ENCODE peak calls at places on chromosomes 6 and 20, in six cellular contexts. Y is astrocyte of the spinal cord; G is pancreas; L is body of pancreas; X is dorsolateral prefrontal cortex; E is CD8-positive, alpha-beta T cell. U is an unnamed sample.

GRCh38 chr20:38728911-38729642 is 4.8 kb downstream of the SLC32A1 start:
- DNase-seq in Y (no peak), G (no peak), L (no peak), X (no peak), E (no peak), U (no peak)

GRCh38 chr6:167748458-167749379 is 78.0 kb upstream of the AFDN start:
- DNase-seq in Y (no peak), G (no peak), L (no peak), X (no peak), E (no peak), U (no peak)

GRCh38 chr6:109143191-109143590 is 47.9 kb downstream of the CEP57L1 start:
- DNase-seq in Y (no peak), G (no peak), L (no peak), X (no peak), E (no peak), U (no peak)

GRCh38 chr6:77124604-77125003 is 338.7 kb downstream of the HTR1B start:
- DNase-seq in Y (peak; percentile 8), G (no peak), L (no peak), X (no peak), E (no peak), U (no peak)

GRCh38 chr6:163249651-163250101 is 164.8 kb upstream of the QKI start:
- DNase-seq in Y (peak; percentile 80), G (no peak), L (no peak), X (no peak), E (no peak), U (no peak)

GRCh38 chr6:106106276-106107042 is 20.3 kb downstream of the PRDM1 start:
- DNase-seq in Y (no peak), G (no peak), L (no peak), X (no peak), E (no peak), U (no peak)

GRCh38 chr6:152124432-152125074 is 317.1 kb downstream of the ESR1 start:
- DNase-seq in Y (peak; percentile 76), G (no peak), L (no peak), X (no peak), E (no peak), U (peak; percentile 15)

GRCh38 chr6:145891126-145891525 is 73.0 kb downstream of the SHPRH start:
- DNase-seq in Y (peak; percentile 66), G (no peak), L (no peak), X (no peak), E (no peak), U (no peak)

GRCh38 chr6:3176562-3177355 is 19.4 kb upstream of the TUBB2A start:
- DNase-seq in Y (peak; percentile 91), G (no peak), L (peak; percentile 49), X (peak; percentile 82), E (no peak), U (no peak)

GRCh38 chr6:143337201-143337949 is 113.1 kb downstream of the ADAT2 start:
- DNase-seq in Y (no peak), G (peak; percentile 33), L (peak; percentile 5), X (no peak), E (peak; percentile 70), U (peak; percentile 16)

GRCh38 chr6:88538130-88538706 is 372.1 kb upstream of the CNR1 start:
- DNase-seq in Y (peak; percentile 12), G (no peak), L (no peak), X (no peak), E (no peak), U (no peak)

GRCh38 chr20:57579898-57580447 is 19.1 kb downstream of the PCK1 start:
- DNase-seq in Y (no peak), G (no peak), L (no peak), X (no peak), E (no peak), U (no peak)

GRCh38 chr6:158686791-158687381 is 37.0 kb downstream of the SYTL3 start:
- DNase-seq in Y (no peak), G (no peak), L (no peak), X (no peak), E (peak; percentile 61), U (no peak)

GRCh38 chr20:54044156-54044555 is 26.2 kb downstream of the BCAS1 start:
- DNase-seq in Y (peak; percentile 24), G (no peak), L (peak; percentile 21), X (no peak), E (no peak), U (no peak)

GRCh38 chr20:61608275-61609085 is 356.4 kb downstream of the CDH4 start:
- DNase-seq in Y (peak; percentile 22), G (no peak), L (no peak), X (no peak), E (no peak), U (no peak)

GRCh38 chr20:13035399-13036173 is 26.8 kb downstream of the SPTLC3 start:
- DNase-seq in Y (no peak), G (no peak), L (no peak), X (no peak), E (no peak), U (no peak)

GRCh38 chr20:12012241-12013222 is 94.8 kb downstream of the BTBD3 start:
- DNase-seq in Y (peak; percentile 48), G (peak; percentile 73), L (peak; percentile 71), X (no peak), E (no peak), U (no peak)

GRCh38 chr6:25314776-25315175 is 35.6 kb downstream of the CARMIL1 start:
- DNase-seq in Y (no peak), G (no peak), L (no peak), X (no peak), E (no peak), U (no peak)

DNA sequence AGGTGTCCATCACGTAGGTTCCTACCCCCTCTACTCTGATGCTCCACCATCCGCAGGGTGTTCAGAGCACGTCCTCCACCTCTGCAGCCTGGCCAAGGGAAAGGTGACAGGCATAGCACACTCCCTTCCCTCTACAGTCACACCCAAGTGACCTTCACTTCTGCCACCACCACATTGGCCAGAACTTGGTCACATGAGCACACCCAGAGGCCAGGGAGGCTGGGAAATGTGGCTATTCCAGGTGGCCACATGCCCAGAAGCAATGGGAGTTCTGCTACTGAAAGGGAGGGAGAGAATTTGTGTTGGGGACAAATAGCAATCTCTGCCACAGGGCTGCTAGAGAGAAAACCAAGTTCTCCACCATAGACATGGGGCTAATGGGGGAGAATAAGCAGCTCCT is 180.3 kb downstream of the NFATC2 start:
- DNase-seq in Y (no peak), G (peak; percentile 57), L (no peak), X (no peak), E (no peak), U (no peak)
- H3K4me3 ChIP-seq in Y (no peak overlapping the region), G (no peak overlapping the region), L (no peak overlapping the region), X (no peak overlapping the region), E (no peak overlapping the region), U (no peak overlapping the region)

DNA sequence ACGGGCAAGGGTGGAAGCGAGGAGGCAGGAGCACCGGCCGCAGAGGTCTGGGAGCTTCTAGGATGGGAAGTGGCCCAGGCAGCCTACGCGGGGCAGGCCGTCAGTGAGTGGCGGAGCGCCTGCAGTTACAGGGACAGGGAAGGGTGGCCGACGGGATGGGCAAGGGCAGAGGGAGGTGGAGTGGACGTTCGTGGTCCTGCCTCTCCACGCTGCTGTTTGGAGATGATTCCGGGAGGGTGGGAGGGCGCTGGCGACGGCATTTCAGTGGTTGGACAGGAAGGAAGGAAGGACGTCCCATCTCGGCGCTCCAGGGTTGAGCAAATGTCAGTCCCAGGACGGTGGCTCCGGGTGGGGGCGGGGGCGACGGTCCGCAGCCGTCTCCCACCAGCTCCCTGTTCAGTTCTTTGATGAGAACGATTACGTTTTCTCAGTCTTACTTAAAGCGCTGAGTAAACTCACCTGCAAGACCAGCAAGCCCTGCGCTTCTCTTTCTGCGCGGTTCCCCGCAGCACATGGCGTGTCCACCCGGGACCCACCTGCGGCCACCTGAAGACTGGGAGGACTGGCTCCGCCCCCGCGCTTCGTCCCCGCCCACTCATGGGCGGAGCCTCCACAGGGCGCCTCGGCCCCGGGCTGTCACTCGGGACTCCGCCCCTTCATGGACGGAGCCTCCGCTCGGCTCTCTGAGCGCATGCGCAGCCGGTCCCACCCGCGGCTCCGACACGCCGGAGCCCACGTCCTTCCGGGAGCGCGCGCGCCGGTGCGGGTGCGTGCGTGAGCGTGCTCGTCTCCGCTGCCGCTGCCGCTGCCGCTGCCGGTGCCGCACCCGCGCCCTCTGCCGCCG is at the start of gene DNAJC5:
- DNase-seq in Y (peak; percentile 91), G (peak; percentile 97), L (peak; percentile 96), X (peak; percentile 97), E (peak; percentile 99), U (peak; percentile 66)
- TF ChIP-seq CTCF in Y (no peak), G (no peak), L (no peak), X (peak; percentile 23), E (no peak), U (no peak)

DNA sequence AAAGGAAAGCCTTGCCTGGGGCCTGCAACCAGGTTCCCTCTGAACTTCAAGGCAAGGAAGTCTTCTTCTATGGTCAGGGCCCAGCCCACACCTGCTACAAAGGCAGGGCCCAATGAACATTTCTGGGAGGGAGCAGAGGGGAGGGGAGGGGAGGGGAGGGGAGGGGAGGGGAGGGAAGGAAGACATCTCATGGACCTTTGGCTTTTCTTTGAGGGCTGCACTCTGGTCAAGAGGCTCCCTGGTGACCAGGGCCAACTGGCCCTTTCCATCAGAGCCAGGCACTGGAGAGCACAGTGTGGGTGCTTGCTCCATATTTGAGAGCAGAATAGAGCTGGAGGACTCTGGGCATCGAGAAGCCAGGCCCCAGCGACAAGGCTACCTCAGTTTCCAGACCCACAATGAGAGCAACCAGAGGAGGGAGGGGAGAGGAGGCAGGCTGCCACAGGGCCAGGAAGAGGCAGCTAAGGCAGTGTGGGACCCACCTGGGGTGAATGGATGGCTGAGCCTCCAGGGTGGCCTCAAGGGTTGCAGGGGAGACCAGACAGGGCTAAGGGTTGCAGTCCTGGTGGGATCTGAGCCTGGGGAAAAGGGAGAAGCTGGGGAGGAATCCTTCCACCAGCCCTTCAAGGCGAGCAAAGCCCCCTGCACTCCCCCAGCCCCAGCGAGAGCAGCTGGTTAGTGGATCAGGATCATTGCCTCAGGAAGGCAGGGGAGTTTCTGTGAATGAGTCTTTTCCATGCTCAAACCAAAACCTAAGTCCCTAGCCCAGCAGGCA is 84.8 kb downstream of the MRPL14 start:
- DNase-seq in Y (no peak), G (no peak), L (no peak), X (no peak), E (no peak), U (no peak)
- H3K4me3 ChIP-seq in Y (no peak overlapping the region), G (no peak overlapping the region), L (no peak overlapping the region), X (no peak overlapping the region), E (no peak overlapping the region), U (no peak overlapping the region)

DNA sequence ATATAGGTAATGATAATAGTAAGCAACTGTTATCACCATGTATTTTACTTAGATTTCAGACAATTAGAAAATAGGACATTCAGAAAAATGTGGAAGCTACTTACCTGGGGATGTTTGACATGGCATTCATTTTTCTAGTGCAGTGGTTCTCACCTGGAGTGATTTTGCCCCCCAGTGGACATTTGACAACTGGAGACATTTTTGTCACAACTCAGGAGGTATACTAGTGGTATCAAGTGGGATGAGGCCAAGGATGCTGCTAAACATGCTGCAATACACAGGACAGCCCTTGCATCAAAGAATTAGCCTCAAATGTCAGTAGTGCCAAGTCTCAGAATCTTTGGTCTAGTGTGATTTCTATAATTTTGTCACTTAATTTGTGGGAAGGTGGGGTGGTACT is 36.1 kb downstream of the NUS1 start:
- DNase-seq in Y (no peak), G (no peak), L (no peak), X (no peak), E (no peak), U (no peak)
- TF ChIP-seq CTCF in Y (no peak), G (no peak), L (no peak), X (no peak), E (no peak), U (peak; percentile 16)